ENCODE peak calls at places on chromosomes 7 and 10, in ten cellular contexts. T is NB4; Y is psoas muscle; W is sigmoid colon; O is CD8-positive, alpha-beta T cell; S is GM23338; H is gastrocnemius medialis; P is stomach; V is lower lobe of right lung; G is upper lobe of right lung. L is an unnamed sample.

GRCh38 chr7:111756687-111757178 is 194.4 kb upstream of the IMMP2L start:
- DNase-seq in W (peak; percentile 88), S (peak; percentile 75), O (no peak), T (peak; percentile 84), G (peak; percentile 77), V (peak; percentile 59), H (peak; percentile 31), P (no peak), Y (peak; percentile 80), L (no peak)

GRCh38 chr7:12729112-12729511 is 41.7 kb downstream of the ARL4A start:
- DNase-seq in S (peak; percentile 81), W (peak; percentile 78), G (peak; percentile 69), O (no peak), T (peak; percentile 75), V (peak; percentile 67), P (peak; percentile 84), H (peak; percentile 55), Y (peak; percentile 45), L (no peak)

GRCh38 chr10:116719712-116720111 is 22.7 kb downstream of the HSPA12A start:
- DNase-seq in H (no peak), T (no peak), W (no peak), Y (no peak), V (no peak), S (no peak), P (no peak), O (no peak), G (no peak), L (no peak)

GRCh38 chr10:11631890-11632587 is 20.6 kb upstream of the USP6NL start:
- DNase-seq in W (no peak), P (no peak), V (no peak), Y (no peak), H (no peak), S (no peak), G (no peak), O (no peak), T (no peak), L (no peak)

GRCh38 chr7:137962875-137963507 is 38.9 kb downstream of the CREB3L2 start:
- DNase-seq in T (no peak), H (no peak), G (no peak), O (no peak), W (no peak), S (no peak), P (no peak), V (no peak), Y (no peak), L (no peak)

GRCh38 chr7:96426685-96427084 is 104.8 kb upstream of the SLC25A13 start:
- DNase-seq in Y (no peak), W (no peak), S (no peak), H (no peak), T (no peak), P (no peak), O (no peak), G (no peak), V (no peak), L (no peak)

GRCh38 chr10:112768121-112768520 is 181.9 kb upstream of the TCF7L2 start:
- DNase-seq in W (no peak), S (no peak), G (no peak), V (no peak), Y (no peak), O (no peak), H (no peak), T (no peak), P (no peak), L (no peak)

GRCh38 chr7:34900891-34901493 is 136.3 kb downstream of the DPY19L1 start:
- DNase-seq in H (no peak), V (no peak), O (no peak), G (no peak), T (peak; percentile 37), Y (no peak), S (peak; percentile 89), W (no peak), P (no peak), L (no peak)

GRCh38 chr10:30705086-30705624 is 75.6 kb upstream of the LYZL2 start:
- DNase-seq in O (peak; percentile 34), V (no peak), S (no peak), Y (no peak), T (peak; percentile 26), G (no peak), H (no peak), P (no peak), W (no peak), L (no peak)

GRCh38 chr7:106768324-106768751 is 96.7 kb upstream of the PIK3CG start:
- DNase-seq in O (no peak), T (no peak), P (no peak), G (no peak), Y (no peak), S (no peak), H (no peak), W (no peak), V (no peak), L (peak; percentile 34)

GRCh38 chr7:12207046-12207445 is 4.0 kb upstream of the TMEM106B start:
- DNase-seq in G (no peak), W (no peak), S (no peak), H (no peak), V (no peak), T (no peak), O (no peak), Y (no peak), P (peak; percentile 31), L (no peak)

GRCh38 chr10:19917756-19918478 is 101.7 kb downstream of the PLXDC2 start:
- DNase-seq in G (no peak), H (no peak), P (no peak), T (no peak), W (no peak), Y (no peak), O (no peak), V (no peak), S (peak; percentile 66), L (no peak)

GRCh38 chr7:6460990-6461584 is 13.3 kb upstream of the DAGLB start:
- DNase-seq in S (no peak), T (no peak), Y (no peak), W (no peak), V (peak; percentile 20), O (no peak), P (no peak), H (no peak), G (no peak), L (no peak)

GRCh38 chr7:620052-620451 is 100.4 kb upstream of the PDGFA start:
- DNase-seq in W (no peak), S (peak; percentile 39), Y (no peak), V (no peak), O (no peak), H (no peak), P (no peak), G (no peak), T (peak; percentile 49), L (no peak)

DNA sequence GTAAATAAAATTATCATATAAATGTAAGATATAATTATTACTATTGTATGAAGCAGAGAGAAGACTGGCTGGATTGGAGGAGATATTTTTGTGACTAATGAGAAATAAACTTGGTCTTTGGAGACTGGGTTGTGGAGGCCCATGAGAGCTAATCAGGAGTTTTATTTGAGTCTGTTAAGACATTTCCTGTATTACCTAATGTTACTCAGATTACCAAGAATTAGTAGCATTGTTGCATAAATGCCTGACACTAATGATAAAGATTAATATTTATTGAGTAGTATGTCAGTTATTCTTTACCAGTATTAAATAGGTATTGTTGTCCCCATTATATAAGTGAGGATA is 7.1 kb downstream of the CCDC126 start:
- DNase-seq in O (no peak), S (no peak), W (no peak), H (no peak), Y (no peak), T (no peak), P (no peak), G (no peak), V (no peak), L (no peak)
- TF ChIP-seq CTCF in O (no peak), S (no peak), W (no peak), H (no peak), Y (no peak), T (no peak), P (no peak), G (no peak), V (no peak), L (no peak)

GRCh38 chr10:80713398-80713928 is 175.8 kb downstream of the SH2D4B start:
- DNase-seq in T (no peak), V (no peak), H (no peak), O (no peak), P (no peak), S (peak; percentile 19), W (no peak), Y (no peak), G (no peak), L (no peak)

GRCh38 chr10:80709879-80710278 is 172.2 kb downstream of the SH2D4B start:
- DNase-seq in W (no peak), T (no peak), V (no peak), O (no peak), S (no peak), P (no peak), Y (no peak), G (no peak), H (no peak), L (no peak)

GRCh38 chr10:80705899-80706298 is 168.2 kb downstream of the SH2D4B start:
- DNase-seq in T (no peak), Y (no peak), S (no peak), P (no peak), G (no peak), V (no peak), H (no peak), O (no peak), W (no peak), L (no peak)

GRCh38 chr10:80708185-80708584 is 170.5 kb downstream of the SH2D4B start:
- DNase-seq in Y (no peak), G (no peak), S (no peak), H (no peak), V (no peak), P (no peak), T (no peak), O (no peak), W (no peak), L (no peak)

GRCh38 chr10:80708808-80709207 is 171.1 kb downstream of the SH2D4B start:
- DNase-seq in P (no peak), H (no peak), W (no peak), T (no peak), V (no peak), S (no peak), Y (no peak), O (no peak), G (no peak), L (no peak)
- TF ChIP-seq CTCF in P (no peak), H (no peak), W (no peak), T (no peak), V (no peak), S (no peak), Y (no peak), O (no peak), G (no peak), L (no peak)

DNA sequence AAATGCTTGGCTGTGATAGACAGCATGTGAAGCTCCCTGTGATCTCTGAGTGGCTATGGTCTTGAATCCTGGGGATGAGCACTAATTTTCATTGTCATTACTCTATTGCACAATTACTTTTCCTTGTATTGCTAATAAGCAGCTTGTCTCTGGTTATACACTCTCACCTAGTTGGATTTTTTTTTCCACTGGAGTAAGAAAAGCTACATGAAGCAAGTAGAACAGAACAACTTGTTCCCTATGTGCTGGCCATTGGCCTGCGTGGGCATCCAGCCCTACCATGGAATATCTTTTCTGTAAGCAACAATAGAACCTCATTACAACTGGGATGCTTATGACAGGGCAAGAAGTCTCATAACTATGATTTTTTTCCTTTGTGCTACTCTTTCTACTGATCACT is 807.4 kb downstream of the TNS3 start:
- DNase-seq in G (no peak), P (no peak), S (no peak), Y (no peak), O (no peak), W (no peak), H (peak; percentile 45), V (no peak), T (no peak), L (no peak)
- TF ChIP-seq CTCF in G (no peak), P (no peak), S (no peak), Y (no peak), O (no peak), W (no peak), H (no peak), V (no peak), T (no peak), L (no peak)

GRCh38 chr10:69766161-69766910 is 35.4 kb upstream of the COL13A1 start:
- DNase-seq in O (no peak), P (no peak), V (no peak), W (no peak), T (no peak), Y (no peak), H (no peak), G (no peak), S (no peak), L (no peak)
- TF ChIP-seq CTCF in O (no peak), P (no peak), V (no peak), W (no peak), T (no peak), Y (no peak), H (no peak), G (no peak), S (no peak), L (no peak)